ENCODE peak calls at places on chromosomes 7 and 10, in four cellular contexts. L is K562, Y is HepG2, A is HCT116. V is an unnamed sample.

GRCh38 chr10:71728218-71728737 is 8.7 kb upstream of the C10orf105 start:
- DNase-seq in A (no peak), Y (no peak), L (no peak), V (no peak)

GRCh38 chr10:91610444-91610843 is 22.4 kb downstream of the PPP1R3C start:
- DNase-seq in L (no peak), A (no peak), Y (no peak), V (no peak)

GRCh38 chr7:12146813-12147212 is 64.3 kb upstream of the TMEM106B start:
- DNase-seq in A (no peak), Y (no peak), L (no peak), V (no peak)

GRCh38 chr7:142870575-142871259 is 14.8 kb downstream of the TRPV6 start:
- DNase-seq in L (no peak), Y (no peak), A (no peak), V (no peak)

GRCh38 chr7:22291979-22292378 is 65.0 kb downstream of the RAPGEF5 start:
- DNase-seq in A (no peak), Y (no peak), L (no peak), V (no peak)

GRCh38 chr10:128045833-128046120 is 80.4 kb downstream of the MKI67 start:
- DNase-seq in Y (no peak), L (no peak), A (no peak), V (no peak)

GRCh38 chr7:32536585-32536984 is 41.3 kb downstream of the AVL9 start:
- DNase-seq in A (peak; percentile 29), L (no peak), Y (no peak), V (no peak)

GRCh38 chr10:117762126-117762818 is 219.7 kb downstream of the EMX2 start:
- DNase-seq in L (no peak), A (no peak), Y (no peak), V (no peak)

GRCh38 chr7:23895666-23896096 is 185.7 kb downstream of the STK31 start:
- DNase-seq in Y (no peak), L (no peak), A (no peak), V (no peak)

GRCh38 chr10:112875474-112876267 is 74.4 kb upstream of the TCF7L2 start:
- DNase-seq in L (no peak), A (no peak), Y (peak; percentile 47), V (no peak)

GRCh38 chr10:109887272-109887671 is 36.0 kb downstream of the XPNPEP1 start:
- DNase-seq in L (no peak), A (no peak), Y (no peak), V (no peak)

GRCh38 chr7:135213831-135214230 is 2.5 kb upstream of the WDR91 start:
- DNase-seq in Y (no peak), L (no peak), A (no peak), V (no peak)

GRCh38 chr7:66167773-66168367 is 37.3 kb upstream of the TPST1 start:
- DNase-seq in A (no peak), Y (peak; percentile 31), L (no peak), V (peak; percentile 46)
- TF ChIP-seq TCF7L2 in A (no peak), Y (no peak), L (no peak), V (no peak)

GRCh38 chr10:11318812-11319598 is 292.4 kb downstream of the USP6NL start:
- DNase-seq in Y (no peak), A (no peak), L (no peak), V (no peak)
- H3K36me3 ChIP-seq in Y (no peaks in the 10 kb centered on the region), A (no peaks in the 10 kb centered on the region), L (no peaks in the 10 kb centered on the region), V (no peaks in the 10 kb centered on the region)

DNA sequence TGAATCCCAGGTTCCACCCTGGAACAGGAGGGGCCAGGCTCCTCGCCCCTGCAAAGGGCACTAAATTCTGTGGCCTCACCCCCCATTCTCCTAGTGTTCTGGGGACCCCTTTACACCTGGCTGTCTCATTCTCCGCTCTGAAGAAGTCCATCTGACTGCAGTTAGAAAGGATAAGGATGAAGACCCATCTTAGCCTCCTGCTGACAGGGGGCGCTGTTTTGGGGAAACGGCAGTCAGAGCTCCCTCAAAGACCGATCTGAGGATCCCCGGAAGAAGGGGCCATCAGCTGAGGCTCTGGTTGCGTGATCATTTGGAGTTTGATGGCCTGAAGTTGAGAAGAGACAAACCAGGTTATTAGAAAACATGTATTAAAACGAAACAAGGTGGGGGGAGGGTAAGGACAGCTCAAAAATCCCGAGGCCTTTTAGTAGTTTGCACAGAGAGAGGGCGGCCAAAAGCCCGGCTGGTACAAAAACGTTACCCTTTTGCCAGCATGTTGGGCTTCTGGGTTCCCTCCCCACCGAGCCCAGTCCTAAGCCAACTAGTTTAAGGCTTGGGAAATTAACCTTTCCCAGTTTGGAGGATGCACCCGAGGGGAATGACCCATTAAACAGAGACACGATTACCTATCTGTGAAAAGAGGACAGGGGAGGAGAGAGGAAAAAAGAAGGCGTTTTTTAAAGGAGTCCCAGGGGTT is 102.8 kb downstream of the CHN2 start:
- DNase-seq in Y (no peak), A (no peak), L (peak; percentile 41), V (no peak)
- TF ChIP-seq CTCF in Y (peak; percentile 34), A (no peak), L (peak; percentile 40), V (peak; percentile 61)

GRCh38 chr10:49628599-49628998 is 14.8 kb downstream of the CHAT start:
- DNase-seq in Y (no peak), A (no peak), L (no peak), V (no peak)
- TF ChIP-seq TCF7L2 in Y (no peak), A (no peak), L (no peak), V (no peak)